ENCODE peak calls at places on chromosomes 12 and 14, in ten cellular contexts. One of them, this sample, is unnamed.

GRCh38 chr12:110266980-110267620 is 13.9 kb upstream of the ATP2A2 start:
- DNase-seq in nephron progenitor cell: no peak
- DNase-seq in choroid plexus epithelial cell: peak; percentile 71
- DNase-seq in HFFc6: peak; percentile 77
- DNase-seq in omental fat pad: no peak
- DNase-seq in suprapubic skin: peak; percentile 65
- DNase-seq in PC-3: peak; percentile 77
- DNase-seq in GM20000: no peak
- DNase-seq in astrocyte: peak; percentile 78
- DNase-seq in breast epithelium: no peak
- DNase-seq in this sample: no peak

GRCh38 chr12:9699898-9700605 is 30.5 kb downstream of the CLEC2D start:
- DNase-seq in astrocyte: no peak
- DNase-seq in choroid plexus epithelial cell: peak; percentile 36
- DNase-seq in PC-3: no peak
- DNase-seq in suprapubic skin: no peak
- DNase-seq in nephron progenitor cell: no peak
- DNase-seq in breast epithelium: no peak
- DNase-seq in GM20000: no peak
- DNase-seq in HFFc6: peak; percentile 4
- DNase-seq in omental fat pad: no peak
- DNase-seq in this sample: no peak

GRCh38 chr12:13504736-13505135 is 308.2 kb downstream of the EMP1 start:
- DNase-seq in choroid plexus epithelial cell: no peak
- DNase-seq in nephron progenitor cell: no peak
- DNase-seq in HFFc6: no peak
- DNase-seq in PC-3: no peak
- DNase-seq in omental fat pad: no peak
- DNase-seq in suprapubic skin: no peak
- DNase-seq in breast epithelium: no peak
- DNase-seq in astrocyte: no peak
- DNase-seq in GM20000: no peak
- DNase-seq in this sample: no peak

GRCh38 chr12:89901906-89902648 is 193.4 kb upstream of the ATP2B1 start:
- DNase-seq in breast epithelium: no peak
- DNase-seq in HFFc6: no peak
- DNase-seq in omental fat pad: no peak
- DNase-seq in astrocyte: no peak
- DNase-seq in GM20000: no peak
- DNase-seq in suprapubic skin: no peak
- DNase-seq in nephron progenitor cell: no peak
- DNase-seq in PC-3: no peak
- DNase-seq in choroid plexus epithelial cell: no peak
- DNase-seq in this sample: no peak

GRCh38 chr14:75628816-75629215 is 31.9 kb downstream of the ERG28 start:
- DNase-seq in nephron progenitor cell: no peak
- DNase-seq in omental fat pad: no peak
- DNase-seq in breast epithelium: no peak
- DNase-seq in GM20000: no peak
- DNase-seq in PC-3: no peak
- DNase-seq in suprapubic skin: no peak
- DNase-seq in astrocyte: peak; percentile 36
- DNase-seq in HFFc6: no peak
- DNase-seq in choroid plexus epithelial cell: no peak
- DNase-seq in this sample: no peak

GRCh38 chr14:36675581-36675980 is 13.9 kb downstream of the PAX9 start:
- DNase-seq in nephron progenitor cell: no peak
- DNase-seq in GM20000: no peak
- DNase-seq in breast epithelium: no peak
- DNase-seq in suprapubic skin: no peak
- DNase-seq in omental fat pad: no peak
- DNase-seq in HFFc6: no peak
- DNase-seq in astrocyte: no peak
- DNase-seq in choroid plexus epithelial cell: no peak
- DNase-seq in PC-3: no peak
- DNase-seq in this sample: no peak

GRCh38 chr12:4272014-4272975 is 1.3 kb upstream of the CCND2 start:
- DNase-seq in HFFc6: no peak
- DNase-seq in omental fat pad: no peak
- DNase-seq in suprapubic skin: peak; percentile 86
- DNase-seq in choroid plexus epithelial cell: peak; percentile 70
- DNase-seq in nephron progenitor cell: peak; percentile 75
- DNase-seq in GM20000: peak; percentile 94
- DNase-seq in astrocyte: peak; percentile 39
- DNase-seq in breast epithelium: no peak
- DNase-seq in PC-3: no peak
- DNase-seq in this sample: peak; percentile 65

GRCh38 chr12:98439471-98440164 is 75.8 kb upstream of the TMPO start:
- DNase-seq in HFFc6: no peak
- DNase-seq in astrocyte: peak; percentile 61
- DNase-seq in PC-3: no peak
- DNase-seq in omental fat pad: no peak
- DNase-seq in nephron progenitor cell: no peak
- DNase-seq in choroid plexus epithelial cell: peak; percentile 68
- DNase-seq in GM20000: no peak
- DNase-seq in suprapubic skin: no peak
- DNase-seq in breast epithelium: no peak
- DNase-seq in this sample: peak; percentile 37

GRCh38 chr14:36967892-36968555 is 204.4 kb downstream of the SLC25A21 start:
- DNase-seq in suprapubic skin: no peak
- DNase-seq in HFFc6: no peak
- DNase-seq in omental fat pad: no peak
- DNase-seq in GM20000: no peak
- DNase-seq in breast epithelium: no peak
- DNase-seq in nephron progenitor cell: no peak
- DNase-seq in PC-3: peak; percentile 45
- DNase-seq in astrocyte: no peak
- DNase-seq in choroid plexus epithelial cell: no peak
- DNase-seq in this sample: no peak

GRCh38 chr12:40946612-40947194 is 241.4 kb upstream of the PDZRN4 start:
- DNase-seq in suprapubic skin: no peak
- DNase-seq in HFFc6: peak; percentile 13
- DNase-seq in nephron progenitor cell: no peak
- DNase-seq in PC-3: peak; percentile 53
- DNase-seq in GM20000: peak; percentile 7
- DNase-seq in choroid plexus epithelial cell: peak; percentile 58
- DNase-seq in breast epithelium: no peak
- DNase-seq in omental fat pad: no peak
- DNase-seq in astrocyte: peak; percentile 26
- DNase-seq in this sample: no peak

GRCh38 chr12:19026035-19026434 is 103.5 kb upstream of the PLEKHA5 start:
- DNase-seq in PC-3: no peak
- DNase-seq in nephron progenitor cell: no peak
- DNase-seq in omental fat pad: no peak
- DNase-seq in suprapubic skin: no peak
- DNase-seq in astrocyte: no peak
- DNase-seq in HFFc6: no peak
- DNase-seq in GM20000: no peak
- DNase-seq in choroid plexus epithelial cell: no peak
- DNase-seq in breast epithelium: no peak
- DNase-seq in this sample: no peak
- TF ChIP-seq CTCF in PC-3: no peak
- TF ChIP-seq CTCF in nephron progenitor cell: no peak
- TF ChIP-seq CTCF in omental fat pad: no peak
- TF ChIP-seq CTCF in suprapubic skin: no peak
- TF ChIP-seq CTCF in astrocyte: no peak
- TF ChIP-seq CTCF in HFFc6: no peak
- TF ChIP-seq CTCF in GM20000: no peak
- TF ChIP-seq CTCF in choroid plexus epithelial cell: no peak
- TF ChIP-seq CTCF in breast epithelium: no peak
- TF ChIP-seq CTCF in this sample: no peak

GRCh38 chr12:101117842-101118241 is 92.2 kb downstream of the SLC5A8 start:
- DNase-seq in suprapubic skin: no peak
- DNase-seq in choroid plexus epithelial cell: no peak
- DNase-seq in nephron progenitor cell: no peak
- DNase-seq in PC-3: no peak
- DNase-seq in astrocyte: no peak
- DNase-seq in GM20000: no peak
- DNase-seq in omental fat pad: no peak
- DNase-seq in HFFc6: no peak
- DNase-seq in breast epithelium: no peak
- DNase-seq in this sample: no peak
- TF ChIP-seq CTCF in suprapubic skin: no peak
- TF ChIP-seq CTCF in choroid plexus epithelial cell: no peak
- TF ChIP-seq CTCF in nephron progenitor cell: no peak
- TF ChIP-seq CTCF in PC-3: no peak
- TF ChIP-seq CTCF in astrocyte: no peak
- TF ChIP-seq CTCF in GM20000: no peak
- TF ChIP-seq CTCF in omental fat pad: no peak
- TF ChIP-seq CTCF in HFFc6: no peak
- TF ChIP-seq CTCF in breast epithelium: no peak
- TF ChIP-seq CTCF in this sample: no peak

GRCh38 chr12:128671528-128672042 is 152.2 kb downstream of the SLC15A4 start:
- DNase-seq in choroid plexus epithelial cell: no peak
- DNase-seq in nephron progenitor cell: no peak
- DNase-seq in PC-3: peak; percentile 26
- DNase-seq in HFFc6: no peak
- DNase-seq in GM20000: no peak
- DNase-seq in breast epithelium: no peak
- DNase-seq in astrocyte: no peak
- DNase-seq in omental fat pad: no peak
- DNase-seq in suprapubic skin: no peak
- DNase-seq in this sample: no peak
- TF ChIP-seq CTCF in choroid plexus epithelial cell: no peak
- TF ChIP-seq CTCF in nephron progenitor cell: peak; percentile 6
- TF ChIP-seq CTCF in PC-3: peak; percentile 57
- TF ChIP-seq CTCF in HFFc6: no peak
- TF ChIP-seq CTCF in GM20000: no peak
- TF ChIP-seq CTCF in breast epithelium: no peak
- TF ChIP-seq CTCF in astrocyte: no peak
- TF ChIP-seq CTCF in omental fat pad: no peak
- TF ChIP-seq CTCF in suprapubic skin: no peak
- TF ChIP-seq CTCF in this sample: no peak

GRCh38 chr12:94198872-94199271 is 50.5 kb downstream of the PLXNC1 start:
- DNase-seq in nephron progenitor cell: no peak
- DNase-seq in PC-3: no peak
- DNase-seq in GM20000: no peak
- DNase-seq in breast epithelium: no peak
- DNase-seq in HFFc6: no peak
- DNase-seq in choroid plexus epithelial cell: no peak
- DNase-seq in omental fat pad: no peak
- DNase-seq in suprapubic skin: no peak
- DNase-seq in astrocyte: no peak
- DNase-seq in this sample: no peak
- TF ChIP-seq CTCF in nephron progenitor cell: no peak
- TF ChIP-seq CTCF in PC-3: peak; percentile 14
- TF ChIP-seq CTCF in GM20000: no peak
- TF ChIP-seq CTCF in breast epithelium: no peak
- TF ChIP-seq CTCF in HFFc6: no peak
- TF ChIP-seq CTCF in choroid plexus epithelial cell: peak; percentile 2
- TF ChIP-seq CTCF in omental fat pad: no peak
- TF ChIP-seq CTCF in suprapubic skin: no peak
- TF ChIP-seq CTCF in astrocyte: no peak
- TF ChIP-seq CTCF in this sample: no peak

DNA sequence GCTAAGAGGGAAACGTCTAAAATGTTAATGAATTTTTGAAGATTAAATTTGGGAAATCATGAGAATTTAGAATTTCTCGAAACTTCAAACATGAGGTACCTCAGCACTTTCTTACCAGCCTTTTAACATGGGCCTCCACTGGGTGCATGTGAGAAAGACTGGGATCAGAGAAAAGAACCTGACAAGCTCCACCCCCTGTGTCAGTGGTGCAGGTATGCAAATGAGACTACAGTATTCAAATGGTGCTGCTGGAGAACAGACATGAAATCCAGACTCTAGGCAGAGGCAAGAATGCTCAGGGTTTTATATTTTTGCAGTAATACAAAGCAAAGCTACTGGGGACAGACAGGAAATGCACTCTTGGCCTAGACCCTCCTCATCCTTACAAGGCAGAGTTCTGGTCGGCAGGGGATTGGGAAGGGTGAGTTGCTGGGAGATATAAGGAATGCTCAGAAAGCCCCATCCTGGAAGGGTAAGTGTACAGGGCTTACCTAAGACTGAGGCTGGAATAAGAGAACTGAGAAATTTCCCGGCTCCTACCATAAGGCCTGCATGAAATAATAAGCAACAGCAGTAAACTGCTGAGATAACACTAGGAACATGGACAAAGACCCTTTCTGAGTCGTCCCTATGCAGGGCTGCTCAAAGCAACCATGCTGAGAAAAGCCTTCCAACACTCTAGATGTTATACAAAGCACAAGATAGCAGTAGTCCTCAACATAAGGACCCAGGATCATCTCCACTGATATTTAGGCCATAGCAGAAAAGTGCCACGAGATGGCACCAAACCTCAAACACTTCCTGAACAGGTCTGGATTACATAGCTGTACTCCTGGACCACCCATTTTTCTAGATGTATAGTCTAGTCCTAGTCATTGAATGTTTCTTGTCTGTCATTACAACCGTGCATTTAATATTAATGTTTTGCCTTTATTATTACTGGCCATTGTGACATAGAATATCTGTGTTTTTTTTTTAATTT is 260.8 kb downstream of the RASSF9 start:
- DNase-seq in nephron progenitor cell: peak; percentile 57
- DNase-seq in GM20000: peak; percentile 44
- DNase-seq in PC-3: peak; percentile 81
- DNase-seq in omental fat pad: peak; percentile 25
- DNase-seq in suprapubic skin: no peak
- DNase-seq in breast epithelium: no peak
- DNase-seq in astrocyte: peak; percentile 20
- DNase-seq in choroid plexus epithelial cell: peak; percentile 86
- DNase-seq in HFFc6: peak; percentile 43
- DNase-seq in this sample: peak; percentile 53
- TF ChIP-seq CTCF in nephron progenitor cell: peak; percentile 69
- TF ChIP-seq CTCF in GM20000: peak; percentile 46
- TF ChIP-seq CTCF in PC-3: peak; percentile 92
- TF ChIP-seq CTCF in omental fat pad: no peak
- TF ChIP-seq CTCF in suprapubic skin: peak; percentile 41
- TF ChIP-seq CTCF in breast epithelium: peak; percentile 48
- TF ChIP-seq CTCF in astrocyte: peak; percentile 92
- TF ChIP-seq CTCF in choroid plexus epithelial cell: peak; percentile 87
- TF ChIP-seq CTCF in HFFc6: peak; percentile 79
- TF ChIP-seq CTCF in this sample: peak; percentile 53

DNA sequence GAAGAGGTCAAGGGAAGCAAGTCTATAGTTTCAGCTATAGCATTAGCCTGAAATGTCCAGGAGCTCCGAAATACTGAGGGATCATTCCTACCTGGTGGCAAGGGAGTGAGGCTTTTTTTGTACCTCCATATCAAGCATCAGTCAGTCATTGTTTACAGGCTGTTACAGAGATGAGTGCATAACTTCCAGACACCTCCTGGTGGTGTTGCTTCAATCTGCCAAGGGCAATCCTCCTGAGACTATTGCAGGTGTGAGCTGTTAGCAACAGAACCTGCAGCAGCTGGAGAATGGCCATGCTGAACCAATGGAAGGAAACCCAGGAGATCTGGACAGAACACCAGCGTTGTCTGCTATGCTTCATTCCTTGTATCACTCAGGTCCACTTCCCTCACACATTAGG is 80.0 kb upstream of the SLC8A3 start:
- DNase-seq in astrocyte: no peak
- DNase-seq in HFFc6: no peak
- DNase-seq in GM20000: no peak
- DNase-seq in suprapubic skin: no peak
- DNase-seq in choroid plexus epithelial cell: no peak
- DNase-seq in omental fat pad: no peak
- DNase-seq in breast epithelium: no peak
- DNase-seq in nephron progenitor cell: no peak
- DNase-seq in PC-3: no peak
- DNase-seq in this sample: no peak
- TF ChIP-seq CTCF in astrocyte: no peak
- TF ChIP-seq CTCF in HFFc6: no peak
- TF ChIP-seq CTCF in GM20000: no peak
- TF ChIP-seq CTCF in suprapubic skin: no peak
- TF ChIP-seq CTCF in choroid plexus epithelial cell: no peak
- TF ChIP-seq CTCF in omental fat pad: no peak
- TF ChIP-seq CTCF in breast epithelium: no peak
- TF ChIP-seq CTCF in nephron progenitor cell: no peak
- TF ChIP-seq CTCF in PC-3: no peak
- TF ChIP-seq CTCF in this sample: no peak

This sample was measured in endothelial cell.